ENCODE peak calls at places on chromosome X, in seven cellular contexts. B is dorsolateral prefrontal cortex, R is PC-9, C is upper lobe of right lung, Z is uterus, O is brain microvascular endothelial cell, G is ovary. X is an unnamed sample.

GRCh38 chrX:78321809-78322208 is 5.6 kb downstream of the CYSLTR1 start:
- DNase-seq in B (no peak), R (no peak), C (no peak), Z (no peak), O (no peak), G (no peak), X (no peak)

GRCh38 chrX:22090181-22090580 is 58.1 kb downstream of the PHEX start:
- DNase-seq in B (no peak), R (no peak), C (no peak), Z (no peak), O (peak; percentile 73), G (no peak), X (peak; percentile 31)

GRCh38 chrX:2417205-2417604 is 83.6 kb downstream of the DHRSX start:
- DNase-seq in B (no peak), R (no peak), C (no peak), Z (no peak), O (no peak), G (no peak), X (no peak)

GRCh38 chrX:39762266-39762841 is 335.4 kb downstream of the BCOR start:
- DNase-seq in B (no peak), R (no peak), C (no peak), Z (no peak), O (peak; percentile 91), G (no peak), X (no peak)

GRCh38 chrX:24657671-24658410 is 10.7 kb upstream of the PCYT1B start:
- DNase-seq in B (no peak), R (no peak), C (no peak), Z (no peak), O (no peak), G (no peak), X (no peak)

GRCh38 chrX:133185119-133185518 is 33.0 kb downstream of the TFDP3 start:
- DNase-seq in B (no peak), R (no peak), C (no peak), Z (no peak), O (no peak), G (no peak), X (no peak)

GRCh38 chrX:112043997-112044396 is 38.6 kb downstream of the TRPC5 start:
- DNase-seq in B (no peak), R (no peak), C (no peak), Z (no peak), O (no peak), G (no peak), X (no peak)

GRCh38 chrX:39955621-39956020 is 142.1 kb downstream of the BCOR start:
- DNase-seq in B (no peak), R (no peak), C (no peak), Z (no peak), O (no peak), G (no peak), X (no peak)

GRCh38 chrX:9211269-9211668 is 177.3 kb upstream of the FAM9B start:
- DNase-seq in B (no peak), R (no peak), C (no peak), Z (no peak), O (no peak), G (no peak), X (no peak)

GRCh38 chrX:65589304-65589703 is 54.7 kb upstream of the LAS1L start:
- DNase-seq in B (no peak), R (no peak), C (no peak), Z (no peak), O (no peak), G (no peak), X (no peak)

GRCh38 chrX:153688900-153689590 is 1.3 kb downstream of the SLC6A8 start:
- DNase-seq in B (peak; percentile 67), R (peak; percentile 27), C (no peak), Z (no peak), O (no peak), G (no peak), X (no peak)

GRCh38 chrX:1417921-1418875 is 26.3 kb upstream of the SLC25A6 start:
- DNase-seq in B (peak; percentile 30), R (no peak), C (peak; percentile 52), Z (no peak), O (no peak), G (no peak), X (no peak)

GRCh38 chrX:23902419-23902818 is 5.3 kb downstream of the APOO start:
- DNase-seq in B (no peak), R (no peak), C (no peak), Z (no peak), O (peak; percentile 50), G (no peak), X (no peak)

GRCh38 chrX:4844376-4844775 is 1130.9 kb upstream of the PRKX start:
- DNase-seq in B (no peak), R (peak; percentile 45), C (no peak), Z (no peak), O (no peak), G (no peak), X (no peak)

GRCh38 chrX:34638116-34638515 is 19.0 kb downstream of the TMEM47 start:
- DNase-seq in B (no peak), R (no peak), C (no peak), Z (no peak), O (no peak), G (no peak), X (no peak)

GRCh38 chrX:119502727-119503483 is 34.7 kb downstream of the SLC25A5 start:
- DNase-seq in B (no peak), R (peak; percentile 78), C (peak; percentile 78), Z (no peak), O (peak; percentile 27), G (no peak), X (no peak)

GRCh38 chrX:34300871-34301270 is 168.8 kb upstream of the FAM47A start:
- DNase-seq in B (no peak), R (peak; percentile 15), C (no peak), Z (no peak), O (peak; percentile 53), G (no peak), X (no peak)

GRCh38 chrX:132214518-132214917 is 4.7 kb downstream of the RAP2C start:
- DNase-seq in B (no peak), R (no peak), C (no peak), Z (no peak), O (no peak), G (no peak), X (no peak)

GRCh38 chrX:5957506-5957905 is 271.2 kb downstream of the NLGN4X start:
- DNase-seq in B (no peak), R (no peak), C (no peak), Z (no peak), O (no peak), G (no peak), X (peak; percentile 4)

GRCh38 chrX:68273887-68274286 is 159.4 kb downstream of the OPHN1 start:
- DNase-seq in B (no peak), R (no peak), C (no peak), Z (no peak), O (no peak), G (no peak), X (no peak)

GRCh38 chrX:45184211-45184610 is 16.5 kb downstream of the DIPK2B start:
- DNase-seq in B (no peak), R (no peak), C (no peak), Z (no peak), O (no peak), G (no peak), X (no peak)

GRCh38 chrX:111955916-111956315 is 79.9 kb downstream of the TRPC5OS start:
- DNase-seq in B (no peak), R (no peak), C (no peak), Z (no peak), O (no peak), G (no peak), X (no peak)

GRCh38 chrX:34656842-34657780 is at the start of gene TMEM47:
- DNase-seq in B (peak; percentile 67), R (peak; percentile 42), C (peak; percentile 83), Z (peak; percentile 77), O (peak; percentile 36), G (peak; percentile 75), X (peak; percentile 17)

GRCh38 chrX:103376118-103376978 is at the start of gene BEX3:
- DNase-seq in B (peak; percentile 80), R (peak; percentile 36), C (peak; percentile 81), Z (peak; percentile 47), O (no peak), G (peak; percentile 79), X (no peak)

GRCh38 chrX:69762340-69762739 is 146.4 kb downstream of the EDA start:
- DNase-seq in B (no peak), R (no peak), C (no peak), Z (no peak), O (no peak), G (no peak), X (no peak)
- H3K27me3 ChIP-seq in B (peaks cover 17% of the 10 kb centered on the region), R (no peaks in the 10 kb centered on the region), C (no peaks in the 10 kb centered on the region), Z (no peaks in the 10 kb centered on the region), O (no peaks in the 10 kb centered on the region), G (no peaks in the 10 kb centered on the region), X (no peaks in the 10 kb centered on the region)

DNA sequence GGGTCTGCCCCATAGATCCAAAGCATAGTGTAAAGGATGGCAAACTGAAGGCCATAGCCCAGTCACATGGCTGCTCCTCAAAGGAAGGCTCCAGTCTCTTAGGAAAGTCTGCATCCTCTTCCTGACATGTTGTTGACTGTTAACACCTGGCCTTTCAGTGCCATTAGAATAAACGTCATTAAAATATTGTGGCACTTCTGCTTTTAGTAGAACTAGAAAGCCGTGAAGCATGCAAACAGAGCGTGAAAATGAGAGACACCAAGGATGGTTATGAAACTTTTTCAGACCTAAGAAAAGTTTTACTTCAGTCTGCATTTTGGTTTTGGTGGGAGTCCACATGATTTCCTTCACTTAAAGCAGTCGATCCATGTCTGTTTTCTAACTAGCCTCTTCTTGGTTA is 41.1 kb upstream of the AFF2 start:
- DNase-seq in B (no peak), R (no peak), C (no peak), Z (no peak), O (no peak), G (no peak), X (no peak)
- H3K4me3 ChIP-seq in B (no peak overlapping the region), R (no peak overlapping the region), C (no peak overlapping the region), Z (no peak overlapping the region), O (no peak overlapping the region), G (no peak overlapping the region), X (no peak overlapping the region)

DNA sequence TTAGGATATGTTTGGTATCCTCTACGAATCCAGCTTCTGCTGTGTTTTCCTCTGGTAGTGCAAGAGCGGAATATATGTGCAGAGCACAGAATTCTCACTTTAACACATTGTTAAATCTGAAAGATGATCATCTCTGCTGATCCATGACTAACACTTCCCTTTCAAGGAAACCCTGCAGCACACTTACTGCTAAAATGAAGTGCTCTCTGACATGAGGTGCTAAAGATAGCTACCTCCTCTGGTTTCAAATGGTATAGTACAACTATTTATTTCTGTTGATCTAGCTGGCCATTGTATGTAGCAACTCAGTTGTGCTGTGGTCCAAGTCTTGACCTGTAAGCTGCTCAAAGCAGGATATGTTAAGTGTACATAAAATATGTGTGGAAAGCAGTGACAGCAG is 162.4 kb upstream of the FMR1 start:
- DNase-seq in B (no peak), R (no peak), C (no peak), Z (no peak), O (no peak), G (no peak), X (no peak)
- H3K27me3 ChIP-seq in B (peaks cover 48% of the 10 kb centered on the region), R (peaks cover 49% of the 10 kb centered on the region), C (no peaks in the 10 kb centered on the region), Z (no peaks in the 10 kb centered on the region), O (no peaks in the 10 kb centered on the region), G (no peaks in the 10 kb centered on the region), X (no peaks in the 10 kb centered on the region)

GRCh38 chrX:139692506-139692849 is 15.5 kb downstream of the MCF2 start:
- DNase-seq in B (no peak), R (no peak), C (no peak), Z (no peak), O (no peak), G (no peak), X (no peak)
- H3K4me3 ChIP-seq in B (peak overlapping the region; percentile 53), R (no peak overlapping the region), C (peak overlapping the region; percentile 35), Z (no peak overlapping the region), O (peak overlapping the region; percentile 49), G (peak overlapping the region; percentile 36), X (no peak overlapping the region)

GRCh38 chrX:50430917-50431316 is 39.7 kb downstream of the DGKK start:
- DNase-seq in B (no peak), R (no peak), C (no peak), Z (no peak), O (no peak), G (no peak), X (no peak)
- H3K27me3 ChIP-seq in B (peaks cover 97% of the 10 kb centered on the region), R (no peaks in the 10 kb centered on the region), C (no peaks in the 10 kb centered on the region), Z (no peaks in the 10 kb centered on the region), O (no peaks in the 10 kb centered on the region), G (no peaks in the 10 kb centered on the region), X (no peaks in the 10 kb centered on the region)